ENCODE peak calls at places on chromosomes 13 and 19, in seven cellular contexts. A is effector memory CD4-positive, alpha-beta T cell; G is uterus; B is prostate gland; S is spleen; J is psoas muscle; R is left ventricle myocardium inferior. L is an unnamed sample.

GRCh38 chr19:4172861-4173473 is 9.4 kb downstream of the SIRT6 start:
- DNase-seq in B (peak; percentile 30), A (peak; percentile 41), J (peak; percentile 82), G (peak; percentile 54), S (peak; percentile 84), R (peak; percentile 47), L (peak; percentile 96)

GRCh38 chr13:39510296-39510695 is 92.7 kb downstream of the LHFPL6 start:
- DNase-seq in S (no peak), J (no peak), B (no peak), R (no peak), G (no peak), A (no peak), L (no peak)

GRCh38 chr13:42992585-42993122 is 613 bp upstream of the EPSTI1 start:
- DNase-seq in S (no peak), R (no peak), G (no peak), J (no peak), A (no peak), B (no peak), L (no peak)

GRCh38 chr13:45522571-45522970 is 57.8 kb downstream of the COG3 start:
- DNase-seq in B (no peak), S (no peak), A (no peak), J (no peak), G (no peak), R (no peak), L (no peak)

GRCh38 chr19:48390188-48391099 is 907 bp downstream of the KDELR1 start:
- DNase-seq in S (peak; percentile 91), R (peak; percentile 64), J (peak; percentile 81), A (peak; percentile 33), B (peak; percentile 52), G (peak; percentile 61), L (peak; percentile 92)

GRCh38 chr19:9861503-9861902 is 26.4 kb downstream of the PIN1 start:
- DNase-seq in B (no peak), A (no peak), S (no peak), J (no peak), R (no peak), G (no peak), L (no peak)

GRCh38 chr19:41218615-41219507 is at the start of gene AXL:
- DNase-seq in A (no peak), R (peak; percentile 81), G (peak; percentile 84), B (peak; percentile 88), J (peak; percentile 89), S (no peak), L (peak; percentile 98)

GRCh38 chr19:35408284-35409171 is 37.7 kb downstream of the GPR42 start:
- DNase-seq in B (no peak), G (no peak), S (no peak), R (no peak), J (no peak), A (no peak), L (no peak)

DNA sequence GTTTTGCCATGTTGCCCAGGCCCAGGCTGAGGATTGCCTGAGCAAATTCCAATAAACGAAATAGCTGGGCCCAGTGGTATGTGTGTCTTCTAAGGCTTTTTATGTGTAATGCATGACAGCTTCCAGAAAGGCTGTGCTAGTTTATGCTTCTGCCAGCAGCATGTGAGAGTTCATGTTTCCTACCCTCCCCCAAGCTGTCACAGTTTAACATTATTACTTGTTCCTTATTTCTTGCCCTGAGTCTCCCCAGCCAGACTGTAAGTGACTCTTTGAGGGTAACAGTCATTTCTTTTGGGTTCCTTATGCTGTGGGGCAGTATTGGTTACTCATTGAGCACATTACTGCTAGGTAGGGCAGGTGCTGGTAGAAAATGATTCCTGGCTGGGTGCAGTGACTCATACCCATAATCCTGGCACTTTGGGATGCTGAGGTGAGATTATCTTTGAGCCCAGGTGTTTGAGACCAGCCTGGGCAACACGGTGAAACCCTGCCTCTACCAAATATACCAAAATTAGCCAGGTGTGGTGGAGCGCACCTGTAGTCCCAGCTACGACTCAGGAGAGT is 13.6 kb downstream of the GPATCH1 start:
- DNase-seq in A (no peak), G (no peak), J (no peak), B (no peak), S (no peak), R (no peak), L (no peak)
- H3K36me3 ChIP-seq in A (peaks cover 76% of the 10 kb centered on the region), G (no peaks in the 10 kb centered on the region), J (peaks cover 97% of the 10 kb centered on the region), B (peaks cover 33% of the 10 kb centered on the region), S (peaks cover 93% of the 10 kb centered on the region), R (peaks cover 92% of the 10 kb centered on the region), L (peaks cover 17% of the 10 kb centered on the region)

DNA sequence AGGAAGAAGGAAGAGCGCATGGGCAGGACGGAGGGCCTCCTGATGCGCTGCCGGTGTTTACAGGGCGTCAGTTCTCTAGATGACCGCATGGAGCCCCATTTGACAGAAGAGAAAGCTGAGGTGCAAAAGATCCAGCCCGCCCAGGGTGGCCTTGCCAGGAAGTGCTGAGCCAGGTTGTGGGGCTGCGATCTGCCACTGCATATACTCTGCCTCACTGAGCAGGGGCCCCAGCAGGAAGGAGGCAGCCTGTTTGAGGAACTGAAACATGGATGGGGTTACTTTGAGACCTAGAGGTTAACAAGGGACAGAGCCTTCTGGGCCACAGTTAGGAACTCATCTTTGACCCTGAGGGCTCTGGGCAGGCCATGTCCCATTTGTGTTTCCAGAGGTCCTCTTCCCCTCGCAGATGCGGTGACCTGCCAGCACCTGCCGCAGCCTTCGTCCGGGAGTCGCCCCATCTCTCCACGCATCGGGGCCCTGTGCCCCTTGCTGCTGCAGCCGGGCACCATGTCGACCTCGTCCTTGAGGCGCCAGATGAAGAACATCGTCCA is 3.2 kb downstream of the EPN1 start:
- DNase-seq in S (peak; percentile 94), A (no peak), R (peak; percentile 45), B (no peak), G (no peak), J (peak; percentile 67), L (no peak)
- H3K4me3 ChIP-seq in S (no peak overlapping the region), A (no peak overlapping the region), R (peak overlapping the region; percentile 93), B (no peak overlapping the region), G (no peak overlapping the region), J (no peak overlapping the region), L (no peak overlapping the region)

GRCh38 chr13:112062619-112063308 is 4.2 kb upstream of the SOX1 start:
- DNase-seq in B (no peak), J (no peak), A (no peak), R (no peak), G (no peak), S (peak; percentile 55), L (peak; percentile 95)

GRCh38 chr13:112064222-112064621 is 2.7 kb upstream of the SOX1 start:
- DNase-seq in B (no peak), A (no peak), J (no peak), G (no peak), R (no peak), S (no peak), L (no peak)

GRCh38 chr13:112063807-112064206 is 3.1 kb upstream of the SOX1 start:
- DNase-seq in B (no peak), R (no peak), J (no peak), A (no peak), G (no peak), S (no peak), L (no peak)

GRCh38 chr13:112062047-112062618 is 4.8 kb upstream of the SOX1 start:
- DNase-seq in A (no peak), S (no peak), J (no peak), G (no peak), R (no peak), B (no peak), L (peak; percentile 71)

GRCh38 chr13:112063309-112063626 is 3.7 kb upstream of the SOX1 start:
- DNase-seq in J (no peak), G (no peak), A (no peak), S (no peak), B (no peak), R (no peak), L (no peak)
- H3K27me3 ChIP-seq in J (peaks cover 3% of the 10 kb centered on the region), G (no peaks in the 10 kb centered on the region), A (peaks cover 50% of the 10 kb centered on the region), S (peaks cover 100% of the 10 kb centered on the region), B (peaks cover 69% of the 10 kb centered on the region), R (peaks cover 97% of the 10 kb centered on the region), L (peaks cover 93% of the 10 kb centered on the region)

DNA sequence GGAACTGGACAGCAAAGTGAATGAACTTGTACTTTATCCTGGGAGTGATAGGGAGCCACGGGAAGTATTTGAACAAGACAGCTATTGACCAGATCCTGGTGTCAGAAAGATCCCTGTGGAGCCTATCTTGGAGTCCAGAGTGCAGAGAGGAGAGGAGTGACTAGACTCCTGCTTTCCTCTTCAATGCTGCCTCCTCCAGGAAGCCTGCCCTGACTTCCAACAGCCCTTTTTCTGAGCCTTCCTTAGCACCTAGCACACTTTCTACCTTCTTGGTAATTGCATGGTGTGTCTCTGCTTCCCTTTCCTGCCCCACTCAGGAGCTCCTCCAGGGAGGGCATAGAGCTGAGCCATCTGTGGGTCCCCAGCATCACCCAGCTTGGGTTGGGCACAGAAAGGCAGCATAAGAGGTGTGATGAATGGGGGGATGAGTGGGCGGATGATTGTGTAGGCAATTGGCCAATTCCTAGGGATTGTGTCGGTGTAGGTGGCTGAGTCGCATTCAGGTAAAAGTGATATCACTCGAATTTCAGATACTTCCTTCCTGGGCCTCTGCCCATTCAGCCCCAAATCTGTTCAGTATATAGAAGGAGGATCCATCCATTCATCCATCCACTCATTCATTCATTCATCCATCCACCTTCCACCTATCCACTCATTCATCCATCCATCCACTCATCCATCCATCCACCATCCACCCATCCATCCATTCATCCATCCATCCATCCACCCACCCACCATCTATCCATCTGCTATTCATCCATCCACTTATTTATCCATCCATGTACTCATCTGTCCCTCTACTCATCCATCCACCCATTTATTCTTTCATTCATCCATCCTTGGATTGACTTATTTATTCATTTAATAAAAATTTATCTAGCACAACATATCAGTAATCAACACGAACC is 26.9 kb downstream of the CYP4F22 start:
- DNase-seq in R (no peak), S (no peak), A (no peak), G (no peak), J (no peak), B (no peak), L (no peak)
- H3K36me3 ChIP-seq in R (no peaks in the 10 kb centered on the region), S (no peaks in the 10 kb centered on the region), A (no peaks in the 10 kb centered on the region), G (no peaks in the 10 kb centered on the region), J (no peaks in the 10 kb centered on the region), B (no peaks in the 10 kb centered on the region), L (no peaks in the 10 kb centered on the region)

L was measured in H7.